ENCODE peak calls at places on chromosomes 16 and 17, in nine cellular contexts. X is AG09319; T is occipital lobe; M is neural crest cell; N is germinal center; Z is neuronal stem cell; I is naive thymus-derived CD8-positive, alpha-beta T cell; S is epithelial cell of esophagus; R is stimulated activated CD8-positive, alpha-beta memory T cell treated with anti-CD3 and anti-CD28 coated beads, Interleukin-7, amount 100 ng/mL, for 1 hour. W is an unnamed sample.

GRCh38 chr17:50625032-50625871 is 9.4 kb upstream of the ABCC3 start:
- DNase-seq in S (no peak), I (no peak), R (no peak), X (no peak), N (no peak), M (no peak), T (no peak), Z (no peak), W (no peak)

GRCh38 chr17:28950017-28950751 is 1.1 kb downstream of the PHF12 start:
- DNase-seq in X (no peak), I (peak; percentile 73), M (peak; percentile 46), R (no peak), N (peak; percentile 35), T (peak; percentile 47), Z (peak; percentile 60), S (no peak), W (no peak)

GRCh38 chr17:76789235-76789788 is 51.4 kb downstream of the MFSD11 start:
- DNase-seq in Z (no peak), I (no peak), N (no peak), R (no peak), T (no peak), X (no peak), M (no peak), S (no peak), W (no peak)

GRCh38 chr17:31412511-31412910 is 21.0 kb downstream of the RAB11FIP4 start:
- DNase-seq in S (no peak), N (no peak), T (no peak), I (no peak), R (no peak), X (no peak), Z (no peak), M (no peak), W (no peak)

GRCh38 chr16:89261691-89262563 is 44.4 kb downstream of the ZNF778 start:
- DNase-seq in R (no peak), S (no peak), N (no peak), I (no peak), T (no peak), M (no peak), X (no peak), Z (no peak), W (no peak)

GRCh38 chr16:843771-844170 is 43.2 kb upstream of the GNG13 start:
- DNase-seq in R (no peak), N (no peak), X (no peak), T (no peak), Z (no peak), I (no peak), S (no peak), M (no peak), W (no peak)

GRCh38 chr17:66649818-66650489 is 185.0 kb upstream of the CACNG5 start:
- DNase-seq in M (no peak), S (no peak), R (no peak), N (no peak), I (no peak), X (no peak), T (no peak), Z (no peak), W (no peak)

GRCh38 chr16:19393226-19394074 is 24.2 kb upstream of the TMC5 start:
- DNase-seq in M (no peak), T (peak; percentile 10), S (peak; percentile 81), I (no peak), R (no peak), N (no peak), Z (peak; percentile 3), X (no peak), W (no peak)

GRCh38 chr17:1160591-1161041 is 19.2 kb downstream of the ABR start:
- DNase-seq in T (no peak), M (no peak), S (no peak), Z (no peak), X (no peak), N (no peak), R (no peak), I (no peak), W (no peak)

GRCh38 chr17:5662409-5663150 is 78.3 kb upstream of the NLRP1 start:
- DNase-seq in X (no peak), T (no peak), Z (no peak), M (no peak), I (no peak), R (no peak), S (no peak), N (no peak), W (no peak)

W was measured in NCI-H510A.